ENCODE peak calls at places on chromosomes 12 and 14, in four cellular contexts. One of them, this sample, is unnamed.

GRCh38 chr12:72277415-72277814 is 5.2 kb downstream of the TRHDE start:
- DNase-seq in omental fat pad: no peak
- DNase-seq in lung: no peak
- DNase-seq in astrocyte of the cerebellum: no peak
- DNase-seq in this sample: no peak

GRCh38 chr12:100024974-100025555 is 40.3 kb upstream of the ANKS1B start:
- DNase-seq in lung: no peak
- DNase-seq in omental fat pad: no peak
- DNase-seq in astrocyte of the cerebellum: no peak
- DNase-seq in this sample: no peak

GRCh38 chr12:643478-644292 is 19.6 kb downstream of the NINJ2 start:
- DNase-seq in omental fat pad: no peak
- DNase-seq in astrocyte of the cerebellum: no peak
- DNase-seq in lung: no peak
- DNase-seq in this sample: no peak

GRCh38 chr14:22646570-22647254 is 2.6 kb upstream of the OR6J1 start:
- DNase-seq in astrocyte of the cerebellum: no peak
- DNase-seq in omental fat pad: no peak
- DNase-seq in lung: no peak
- DNase-seq in this sample: no peak

GRCh38 chr12:32727237-32727636 is 28.5 kb downstream of the YARS2 start:
- DNase-seq in omental fat pad: no peak
- DNase-seq in lung: no peak
- DNase-seq in astrocyte of the cerebellum: no peak
- DNase-seq in this sample: no peak

GRCh38 chr12:66194122-66194521 is 5.1 kb downstream of the IRAK3 start:
- DNase-seq in lung: no peak
- DNase-seq in omental fat pad: no peak
- DNase-seq in astrocyte of the cerebellum: no peak
- DNase-seq in this sample: no peak

GRCh38 chr14:79820866-79821535 is 390.3 kb downstream of the DIO2 start:
- DNase-seq in lung: no peak
- DNase-seq in astrocyte of the cerebellum: no peak
- DNase-seq in omental fat pad: no peak
- DNase-seq in this sample: no peak

GRCh38 chr14:39229222-39229543 is 4.5 kb upstream of the MIA2 start:
- DNase-seq in lung: no peak
- DNase-seq in omental fat pad: no peak
- DNase-seq in astrocyte of the cerebellum: no peak
- DNase-seq in this sample: no peak

GRCh38 chr14:50619569-50620141 is 48.5 kb downstream of the SAV1 start:
- DNase-seq in lung: no peak
- DNase-seq in omental fat pad: no peak
- DNase-seq in astrocyte of the cerebellum: peak; percentile 47
- DNase-seq in this sample: no peak

GRCh38 chr12:43979450-43979849 is 143.6 kb downstream of the TMEM117 start:
- DNase-seq in astrocyte of the cerebellum: no peak
- DNase-seq in lung: no peak
- DNase-seq in omental fat pad: no peak
- DNase-seq in this sample: no peak

GRCh38 chr14:88098128-88098527 is 93.2 kb downstream of the GPR65 start:
- DNase-seq in astrocyte of the cerebellum: no peak
- DNase-seq in lung: no peak
- DNase-seq in omental fat pad: no peak
- DNase-seq in this sample: no peak

GRCh38 chr14:56810850-56811595 is 744 bp upstream of the OTX2 start:
- DNase-seq in omental fat pad: no peak
- DNase-seq in lung: no peak
- DNase-seq in astrocyte of the cerebellum: no peak
- DNase-seq in this sample: no peak

GRCh38 chr12:117130806-117131205 is 31.6 kb upstream of the TESC start:
- DNase-seq in omental fat pad: no peak
- DNase-seq in astrocyte of the cerebellum: no peak
- DNase-seq in lung: no peak
- DNase-seq in this sample: no peak

This sample was measured in breast epithelium.